ENCODE peak calls at places on chromosomes 2 and 18, in six cellular contexts. C is MM.1S, G is IMR-90, M is breast epithelium, B is pancreas, X is lung. D is an unnamed sample. For H3K4me1, the result is how much of the 10 kb centered on the place peaks cover.

GRCh38 chr2:77104554-77104953 is 417.6 kb downstream of the LRRTM4 start:
- DNase-seq in C (no peak), M (no peak), X (no peak), G (no peak), B (no peak), D (no peak)

GRCh38 chr2:195543902-195544894 is 112.8 kb upstream of the SLC39A10 start:
- DNase-seq in M (no peak), C (no peak), G (peak), X (no peak), B (no peak), D (no peak)

GRCh38 chr2:60530660-60531276 is 22.7 kb downstream of the BCL11A start:
- DNase-seq in C (no peak), B (peak), X (peak), M (peak), G (no peak), D (no peak)

GRCh38 chr2:127575185-127575765 is 39.8 kb downstream of the MYO7B start:
- DNase-seq in M (no peak), C (peak), B (no peak), G (no peak), X (no peak), D (no peak)

GRCh38 chr2:167013227-167013626 is 124.9 kb downstream of the XIRP2 start:
- DNase-seq in G (peak), M (no peak), B (no peak), X (no peak), C (no peak), D (no peak)

GRCh38 chr2:177296047-177296446 is 31.5 kb upstream of the NFE2L2 start:
- DNase-seq in G (peak), M (no peak), X (no peak), C (peak), B (no peak), D (peak)

GRCh38 chr2:19949071-19949470 is 40.8 kb downstream of the WDR35 start:
- DNase-seq in C (no peak), B (no peak), G (peak), M (no peak), X (no peak), D (no peak)

GRCh38 chr2:160735696-160736095 is 242.1 kb upstream of the RBMS1 start:
- DNase-seq in B (no peak), X (no peak), C (no peak), G (peak), M (no peak), D (no peak)

GRCh38 chr2:219722276-219722883 is 95.0 kb downstream of the SLC4A3 start:
- DNase-seq in B (no peak), M (no peak), X (no peak), C (no peak), G (no peak), D (no peak)

GRCh38 chr2:102061286-102061699 is 69.5 kb downstream of the IL1R2 start:
- DNase-seq in M (no peak), G (no peak), C (no peak), X (no peak), B (no peak), D (no peak)

GRCh38 chr2:224036731-224037376 is 2.2 kb downstream of the SERPINE2 start:
- DNase-seq in X (no peak), B (no peak), G (no peak), M (no peak), C (no peak), D (peak)

GRCh38 chr2:120175000-120175581 is 48.1 kb downstream of the TMEM185B start:
- DNase-seq in X (no peak), B (no peak), G (peak), C (peak), M (no peak), D (peak)

GRCh38 chr2:170656669-170657068 is 58.5 kb upstream of the SP5 start:
- DNase-seq in X (no peak), C (no peak), M (no peak), B (no peak), G (no peak), D (no peak)

GRCh38 chr2:134460583-134460998 is 206.7 kb downstream of the MGAT5 start:
- DNase-seq in C (peak), X (peak), M (peak), G (peak), B (peak), D (peak)

GRCh38 chr18:57980573-57981348 is 63.3 kb upstream of the NEDD4L start:
- DNase-seq in C (peak), X (no peak), M (no peak), G (no peak), B (no peak), D (no peak)

GRCh38 chr18:43587538-43588153 is 310.4 kb upstream of the SYT4 start:
- DNase-seq in X (no peak), C (peak), B (no peak), M (no peak), G (peak), D (peak)

GRCh38 chr2:156399224-156399949 is 36.8 kb upstream of the GPD2 start:
- DNase-seq in C (no peak), M (no peak), X (peak), G (peak), B (no peak), D (no peak)

GRCh38 chr2:61889212-61889956 is 928 bp upstream of the CCT4 start:
- DNase-seq in B (peak), X (no peak), M (no peak), C (no peak), G (no peak), D (no peak)

GRCh38 chr2:86584164-86584913 is 21.1 kb upstream of the CHMP3 start:
- DNase-seq in B (no peak), M (no peak), X (no peak), C (peak), G (no peak), D (peak)

GRCh38 chr2:230067990-230068657 is 600 bp downstream of the SLC16A14 start:
- DNase-seq in M (no peak), G (peak), X (no peak), B (peak), C (peak), D (peak)

GRCh38 chr2:46979611-46980010 is 64.0 kb upstream of the MCFD2 start:
- DNase-seq in G (no peak), M (no peak), B (no peak), X (no peak), C (no peak), D (no peak)

GRCh38 chr2:205680067-205680466 is 2.2 kb upstream of the NRP2 start:
- DNase-seq in M (no peak), G (peak), C (peak), B (no peak), X (peak), D (peak)
- H3K4me3 ChIP-seq in M (no peak), G (no peak), C (no peak), B (no peak), X (no peak), D (no peak)

GRCh38 chr2:240662681-240663080 is 20.0 kb downstream of the AQP12B start:
- DNase-seq in X (no peak), B (no peak), G (no peak), C (no peak), M (no peak), D (no peak)

GRCh38 chr2:240664622-240665021 is 18.1 kb downstream of the AQP12B start:
- DNase-seq in C (no peak), B (no peak), X (no peak), M (no peak), G (no peak), D (no peak)

GRCh38 chr2:240663791-240664190 is 18.9 kb downstream of the AQP12B start:
- DNase-seq in G (no peak), X (no peak), C (no peak), M (no peak), B (no peak), D (no peak)
- TF ChIP-seq CTCF in G (no peak), X (no peak), C (no peak), M (no peak), B (no peak), D (no peak)

GRCh38 chr2:211247751-211248150 is 691.4 kb downstream of the CPS1 start:
- DNase-seq in M (no peak), X (no peak), C (no peak), B (no peak), G (no peak), D (no peak)
- H3K4me1 ChIP-seq in M (under half), X (under half), C (under half), B (under half), G (under half), D (under half)

GRCh38 chr18:490624-491023 is 9.9 kb downstream of the COLEC12 start:
- DNase-seq in X (no peak), C (no peak), G (no peak), B (no peak), M (no peak), D (no peak)

GRCh38 chr18:489244-490023 is 11.1 kb downstream of the COLEC12 start:
- DNase-seq in B (no peak), M (no peak), G (peak), X (no peak), C (no peak), D (no peak)

GRCh38 chr18:492451-492850 is 8.1 kb downstream of the COLEC12 start:
- DNase-seq in G (no peak), X (no peak), M (no peak), B (no peak), C (no peak), D (no peak)

GRCh38 chr18:487371-487770 is 13.1 kb downstream of the COLEC12 start:
- DNase-seq in B (no peak), X (no peak), C (no peak), G (peak), M (no peak), D (no peak)

DNA sequence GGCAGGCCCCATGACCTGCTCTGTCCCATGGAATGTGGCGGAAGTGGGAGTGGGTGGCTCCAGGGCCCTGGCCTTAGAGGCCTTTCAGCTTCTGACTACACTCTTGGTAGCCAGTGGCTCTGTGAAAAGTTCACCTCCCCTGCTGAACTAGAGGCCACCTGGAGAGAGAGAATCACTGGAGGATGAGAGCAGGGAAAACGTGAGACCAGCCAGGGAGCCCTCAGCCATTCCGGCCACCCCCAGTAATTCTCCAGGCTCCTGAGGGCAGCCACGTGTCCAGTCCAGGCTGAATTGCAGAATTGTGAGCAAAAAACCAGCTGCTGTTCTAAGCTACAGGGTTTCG is 10.5 kb downstream of the COLEC12 start:
- DNase-seq in C (no peak), M (no peak), B (no peak), X (no peak), G (no peak), D (no peak)
- H3K4me3 ChIP-seq in C (no peak), M (no peak), B (no peak), X (no peak), G (no peak), D (no peak)

DNA sequence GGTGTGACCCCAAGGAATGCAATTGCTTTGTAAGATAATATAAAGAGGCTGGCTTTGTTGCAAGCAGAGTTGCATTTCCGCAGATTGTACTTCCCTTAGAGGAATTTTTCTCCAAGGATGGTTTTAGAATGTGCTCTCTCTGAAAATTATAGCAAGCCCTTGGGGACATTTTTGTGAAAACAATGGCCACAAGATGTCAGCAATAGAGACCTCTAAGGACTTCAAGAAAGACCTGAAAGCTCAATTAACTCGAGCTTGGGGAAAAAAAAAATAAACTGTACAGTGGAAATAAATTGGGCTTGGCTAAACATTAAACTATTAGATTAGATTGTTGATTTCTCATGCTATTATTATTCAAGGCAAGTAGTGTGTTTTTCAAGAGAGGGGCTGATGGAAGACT is 81.3 kb upstream of the KYNU start:
- DNase-seq in X (no peak), C (no peak), B (no peak), G (no peak), M (no peak), D (no peak)
- TF ChIP-seq CTCF in X (no peak), C (no peak), B (no peak), G (no peak), M (no peak), D (no peak)

GRCh38 chr2:130376433-130377293 is 20.8 kb downstream of the PTPN18 start:
- DNase-seq in C (peak), X (no peak), M (no peak), B (no peak), G (no peak), D (no peak)
- H3K4me1 ChIP-seq in C (under half), X (under half), M (under half), B (under half), G (under half), D (under half)

GRCh38 chr2:113831156-113831555 is 58.7 kb upstream of the ACTR3 start:
- DNase-seq in B (no peak), C (no peak), M (peak), X (no peak), G (peak), D (peak)

GRCh38 chr2:113832795-113833194 is 57.1 kb upstream of the ACTR3 start:
- DNase-seq in C (no peak), G (no peak), M (no peak), B (no peak), X (no peak), D (no peak)

GRCh38 chr2:113838277-113838676 is 51.6 kb upstream of the ACTR3 start:
- DNase-seq in M (no peak), B (no peak), X (no peak), G (no peak), C (no peak), D (no peak)

GRCh38 chr2:113829836-113830235 is 60.1 kb upstream of the ACTR3 start:
- DNase-seq in M (no peak), X (no peak), B (no peak), G (no peak), C (no peak), D (no peak)

GRCh38 chr2:113834057-113834720 is 55.7 kb upstream of the ACTR3 start:
- DNase-seq in C (no peak), M (no peak), G (no peak), B (no peak), X (no peak), D (no peak)
- H3K4me3 ChIP-seq in C (no peak), M (no peak), G (no peak), B (no peak), X (no peak), D (no peak)

DNA sequence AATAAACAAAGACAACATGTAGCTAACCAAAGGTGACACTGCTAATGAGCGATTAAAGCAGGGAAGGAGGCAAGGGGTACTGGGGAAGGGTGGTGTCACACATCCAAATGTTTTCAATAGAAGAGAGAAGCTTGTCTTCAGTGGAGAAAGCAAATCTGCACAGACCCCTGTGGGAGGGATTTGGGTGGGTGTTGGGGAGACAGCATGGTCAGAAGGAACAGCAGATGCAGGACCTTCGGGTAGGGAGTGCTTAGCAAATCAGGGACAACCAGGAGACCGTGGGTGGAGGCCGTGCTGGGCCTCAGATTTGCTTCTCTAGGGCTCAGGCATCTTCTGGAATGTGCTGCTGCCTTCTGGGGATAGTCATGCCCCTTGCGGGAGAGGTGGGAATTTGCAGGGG is 185.3 kb upstream of the RAB6C start:
- DNase-seq in X (no peak), C (no peak), M (no peak), B (no peak), G (no peak), D (no peak)
- TF ChIP-seq CTCF in X (no peak), C (no peak), M (no peak), B (no peak), G (no peak), D (no peak)

D was measured in A673.